ENCODE peak calls at places on chromosomes 13 and 19, in eight cellular contexts. S is bronchial epithelial cell, I is fibroblast of the aortic adventitia, B is mesothelial cell of epicardium, H is PC-3, J is AG04450, T is AG09319, A is chondrocyte. E is an unnamed sample.
A peak's percentile ranks its signal among the peaks of the same experiment; 100 is the strongest.

GRCh38 chr19:43408043-43408442 is 6.6 kb upstream of the TEX101 start:
- DNase-seq in S (no peak), A (no peak), T (no peak), I (no peak), B (no peak), H (no peak), J (no peak), E (no peak)

GRCh38 chr13:43054803-43055802 is 31.7 kb downstream of the DNAJC15 start:
- DNase-seq in H (peak; percentile 40), A (no peak), B (peak; percentile 72), T (no peak), I (peak; percentile 90), S (peak; percentile 56), J (peak; percentile 66), E (no peak)

GRCh38 chr13:109113427-109113826 is 484.0 kb downstream of the MYO16 start:
- DNase-seq in A (no peak), T (no peak), S (peak; percentile 22), H (no peak), I (no peak), J (no peak), B (no peak), E (no peak)

GRCh38 chr19:38852231-38853044 is 2.7 kb upstream of the HNRNPL start:
- DNase-seq in S (peak; percentile 84), B (peak; percentile 64), A (no peak), J (no peak), T (no peak), H (peak; percentile 57), I (peak; percentile 61), E (no peak)

GRCh38 chr19:18855647-18856384 is 24.1 kb downstream of the UPF1 start:
- DNase-seq in J (no peak), S (no peak), B (no peak), H (no peak), A (no peak), T (no peak), I (no peak), E (no peak)

GRCh38 chr19:3284759-3285646 is 60.5 kb downstream of the CELF5 start:
- DNase-seq in B (peak; percentile 84), I (peak; percentile 38), A (no peak), S (peak; percentile 80), J (peak; percentile 11), T (no peak), H (peak; percentile 95), E (peak; percentile 58)

GRCh38 chr13:105957769-105958438 is 577.6 kb downstream of the EFNB2 start:
- DNase-seq in J (no peak), S (no peak), A (no peak), H (no peak), B (no peak), T (no peak), I (no peak), E (no peak)

GRCh38 chr13:48595330-48596127 is 58.2 kb upstream of the CYSLTR2 start:
- DNase-seq in B (peak; percentile 52), H (peak; percentile 65), S (peak; percentile 67), T (peak; percentile 14), J (peak; percentile 26), I (peak; percentile 83), A (no peak), E (no peak)

GRCh38 chr13:29924482-29924884 is 74.1 kb upstream of the UBL3 start:
- DNase-seq in H (peak; percentile 76), J (no peak), A (no peak), T (no peak), I (peak; percentile 39), S (peak; percentile 83), B (no peak), E (no peak)

GRCh38 chr19:12786149-12786870 is 5.0 kb upstream of the JUNB start:
- DNase-seq in A (no peak), B (no peak), S (no peak), T (no peak), H (peak; percentile 75), I (no peak), J (no peak), E (no peak)

GRCh38 chr13:33299626-33300025 is 14.1 kb upstream of the STARD13 start:
- DNase-seq in A (no peak), H (no peak), S (no peak), T (no peak), I (no peak), B (no peak), J (no peak), E (no peak)

GRCh38 chr19:35039881-35040456 is 1.6 kb upstream of the HPN start:
- DNase-seq in B (no peak), A (no peak), S (no peak), J (no peak), T (no peak), H (no peak), I (no peak), E (no peak)

GRCh38 chr13:94318418-94318817 is 161.1 kb downstream of the DCT start:
- DNase-seq in I (no peak), B (no peak), A (no peak), H (no peak), J (no peak), S (no peak), T (no peak), E (no peak)

DNA sequence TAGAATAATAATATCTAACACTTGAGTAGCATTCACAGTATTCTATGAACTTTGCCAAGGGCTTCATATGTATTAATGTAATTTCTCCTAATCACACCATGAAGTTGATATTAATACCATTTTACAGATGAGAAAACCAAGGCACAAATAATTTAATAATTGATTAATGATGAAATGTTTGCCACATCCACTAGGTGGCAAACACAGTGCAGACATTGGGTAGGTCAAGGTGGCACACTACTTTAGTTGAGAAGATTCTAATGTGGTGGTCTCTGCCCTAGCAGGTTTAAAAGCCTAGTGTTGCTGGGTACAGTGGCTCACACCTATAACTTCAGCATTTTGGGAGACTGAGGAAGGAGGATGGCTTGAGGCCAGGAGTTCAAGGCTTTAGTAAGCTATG is 412.4 kb downstream of the SUCLA2 start:
- DNase-seq in T (no peak), J (no peak), H (no peak), B (no peak), A (no peak), I (no peak), S (no peak), E (no peak)
- TF ChIP-seq CTCF in T (no peak), J (no peak), H (peak; percentile 44), B (peak; percentile 55), A (peak; percentile 31), I (no peak), S (no peak), E (no peak)

GRCh38 chr13:40389081-40389641 is 277.3 kb downstream of the FOXO1 start:
- DNase-seq in T (no peak), H (no peak), S (no peak), I (no peak), A (no peak), B (no peak), J (no peak), E (no peak)

GRCh38 chr13:40390290-40391008 is 276.0 kb downstream of the FOXO1 start:
- DNase-seq in A (no peak), J (no peak), S (no peak), T (no peak), B (no peak), H (no peak), I (no peak), E (no peak)

GRCh38 chr13:40391788-40392187 is 274.7 kb downstream of the FOXO1 start:
- DNase-seq in S (no peak), H (no peak), B (no peak), I (no peak), T (no peak), J (no peak), A (no peak), E (no peak)

GRCh38 chr13:40398060-40398459 is 268.4 kb downstream of the FOXO1 start:
- DNase-seq in J (no peak), B (no peak), T (no peak), S (peak; percentile 41), H (no peak), A (no peak), I (no peak), E (no peak)

GRCh38 chr13:40394304-40394983 is 272.0 kb downstream of the FOXO1 start:
- DNase-seq in J (no peak), T (no peak), A (no peak), I (peak; percentile 14), S (peak; percentile 54), B (no peak), H (peak; percentile 35), E (no peak)
- TF ChIP-seq CTCF in J (no peak), T (no peak), A (no peak), I (no peak), S (no peak), B (no peak), H (no peak), E (no peak)

GRCh38 chr19:15454371-15454800 is 4.6 kb upstream of the WIZ start:
- DNase-seq in B (no peak), T (no peak), H (no peak), J (no peak), I (no peak), A (no peak), S (no peak), E (no peak)

GRCh38 chr19:15452111-15453047 is 2.6 kb upstream of the WIZ start:
- DNase-seq in A (no peak), I (peak; percentile 71), J (peak; percentile 8), T (peak; percentile 54), S (peak; percentile 65), H (peak; percentile 82), B (peak; percentile 67), E (no peak)

GRCh38 chr19:15453906-15454305 is 4.2 kb upstream of the WIZ start:
- DNase-seq in S (no peak), J (no peak), I (no peak), B (no peak), A (no peak), T (no peak), H (no peak), E (no peak)

GRCh38 chr19:15450528-15450890 is 753 bp upstream of the WIZ start:
- DNase-seq in A (no peak), B (no peak), I (no peak), H (no peak), T (no peak), S (no peak), J (no peak), E (no peak)

GRCh38 chr19:15453091-15453498 is 3.3 kb upstream of the WIZ start:
- DNase-seq in A (no peak), B (no peak), S (no peak), H (no peak), I (no peak), T (no peak), J (no peak), E (no peak)
- TF ChIP-seq CTCF in A (peak; percentile 67), B (no peak), S (peak; percentile 40), H (no peak), I (peak; percentile 27), T (peak; percentile 13), J (peak; percentile 30), E (no peak)

DNA sequence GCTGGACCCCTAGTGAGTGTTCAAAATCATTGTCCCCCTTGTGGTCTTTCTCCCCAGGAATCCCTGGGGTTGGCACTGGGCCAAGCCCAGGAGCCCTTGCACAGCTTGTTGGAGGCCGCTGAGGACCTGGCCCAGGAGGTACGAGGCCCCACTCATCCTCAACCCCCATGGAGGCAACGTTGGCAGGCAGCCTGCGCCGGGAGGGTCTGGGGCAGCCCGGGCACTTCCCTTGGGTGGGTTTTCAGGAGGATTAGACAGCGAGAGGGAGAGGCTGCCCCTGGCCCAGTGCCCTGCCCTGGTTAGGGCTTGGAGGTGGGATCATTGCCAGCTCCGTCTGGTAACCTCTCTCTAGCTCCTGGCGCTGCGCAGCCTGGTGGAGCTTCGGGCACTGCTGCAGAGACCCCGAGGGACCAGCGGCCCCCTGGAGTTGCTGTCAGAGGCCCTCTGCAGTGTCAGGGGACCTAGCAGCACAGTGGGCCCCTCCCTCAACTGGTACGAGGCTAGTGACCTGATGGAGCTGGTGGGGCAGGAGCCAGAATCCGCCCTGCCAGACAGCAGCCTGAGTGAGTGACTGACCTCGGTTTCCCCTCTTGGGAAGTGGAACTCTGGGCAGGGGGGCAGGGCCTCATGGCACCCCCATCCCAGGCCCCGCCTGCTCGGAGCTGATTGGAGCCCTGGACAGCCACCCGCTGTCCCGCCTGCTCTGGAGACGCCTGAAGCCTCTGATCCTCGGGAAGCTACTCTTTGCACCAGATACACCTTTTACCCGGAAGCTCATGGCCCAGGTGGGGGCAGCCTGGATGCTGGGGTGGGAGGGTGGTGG is 3.0 kb downstream of the ABCA7 start:
- DNase-seq in T (no peak), B (no peak), S (no peak), A (no peak), I (no peak), H (no peak), J (no peak), E (no peak)
- TF ChIP-seq CTCF in T (no peak), B (no peak), S (no peak), A (no peak), I (no peak), H (no peak), J (no peak), E (peak; percentile 2)

E was measured in D721Med.